ENCODE peak calls at places on chromosomes 16 and 17, in ten cellular contexts. B, K, X, L, N, T, S, F, Z and W are unnamed samples.

GRCh38 chr17:8192070-8192815 is 2.3 kb upstream of the BORCS6 start:
- DNase-seq in N (peak), Z (peak), T (no peak), B (no peak), X (peak), K (peak), L (peak), F (peak), S (peak), W (peak)

GRCh38 chr16:31215287-31216115 is 1.4 kb downstream of the PYDC1 start:
- DNase-seq in L (no peak), X (peak), K (peak), T (no peak), F (peak), Z (peak), N (peak), B (peak), S (peak), W (no peak)

GRCh38 chr17:31489295-31490018 is 98.0 kb downstream of the RAB11FIP4 start:
- DNase-seq in S (peak), F (no peak), B (peak), K (peak), Z (peak), N (peak), T (no peak), X (no peak), L (no peak), W (no peak)

GRCh38 chr16:72091217-72091616 is 2.2 kb downstream of the TXNL4B start:
- DNase-seq in Z (no peak), B (no peak), S (no peak), K (no peak), F (no peak), L (no peak), X (no peak), T (no peak), N (no peak), W (no peak)

GRCh38 chr17:13005530-13005929 is 12.3 kb downstream of the ELAC2 start:
- DNase-seq in X (no peak), F (no peak), L (peak), T (no peak), Z (peak), K (no peak), B (no peak), N (no peak), S (no peak), W (no peak)

GRCh38 chr17:7119314-7119713 is 4.7 kb upstream of the ASGR2 start:
- DNase-seq in X (no peak), L (no peak), S (no peak), F (no peak), N (no peak), K (no peak), T (no peak), B (peak), Z (peak), W (no peak)

GRCh38 chr16:17062676-17063075 is 408.1 kb downstream of the XYLT1 start:
- DNase-seq in L (no peak), B (no peak), X (no peak), Z (no peak), F (no peak), T (no peak), S (no peak), K (no peak), N (no peak), W (no peak)

GRCh38 chr17:80891096-80892018 is 100.3 kb upstream of the CHMP6 start:
- DNase-seq in K (peak), S (no peak), Z (peak), N (peak), T (peak), B (peak), X (peak), F (no peak), L (peak), W (no peak)

GRCh38 chr16:88317619-88317977 is 65.2 kb upstream of the ZNF469 start:
- DNase-seq in S (no peak), B (peak), L (no peak), F (no peak), Z (no peak), X (no peak), K (no peak), T (no peak), N (no peak), W (no peak)

GRCh38 chr16:7731121-7731520 is 398.5 kb downstream of the RBFOX1 start:
- DNase-seq in K (no peak), L (no peak), Z (no peak), B (no peak), F (no peak), X (no peak), T (no peak), S (no peak), N (no peak), W (no peak)

GRCh38 chr16:88534731-88535141 is 35.5 kb upstream of the ZC3H18 start:
- DNase-seq in B (no peak), T (no peak), K (no peak), L (no peak), Z (peak), S (no peak), X (no peak), F (no peak), N (peak), W (no peak)

GRCh38 chr17:17776889-17777288 is 59.9 kb downstream of the SREBF1 start:
- DNase-seq in F (no peak), L (no peak), N (no peak), Z (no peak), K (no peak), T (no peak), S (no peak), B (no peak), X (no peak), W (no peak)

GRCh38 chr17:80970044-80970761 is 21.4 kb upstream of the CHMP6 start:
- DNase-seq in N (peak), Z (no peak), L (no peak), K (peak), T (peak), F (no peak), B (peak), X (no peak), S (no peak), W (no peak)

GRCh38 chr16:23368469-23368868 is 66.4 kb downstream of the SCNN1B start:
- DNase-seq in X (peak), Z (no peak), B (no peak), S (no peak), F (no peak), L (no peak), N (peak), T (no peak), K (no peak), W (no peak)

GRCh38 chr17:81601525-81602120 is 35.3 kb downstream of the NPLOC4 start:
- DNase-seq in Z (no peak), F (peak), B (no peak), T (peak), S (no peak), N (peak), X (peak), L (no peak), K (peak), W (no peak)

GRCh38 chr17:38663964-38664644 is 10.7 kb downstream of the EPOP start:
- DNase-seq in X (no peak), Z (no peak), T (no peak), N (no peak), K (no peak), L (no peak), S (no peak), B (no peak), F (no peak), W (no peak)

GRCh38 chr17:10526517-10526916 is 8.2 kb upstream of the MYH1 start:
- DNase-seq in F (no peak), L (no peak), T (no peak), B (no peak), N (no peak), S (no peak), K (no peak), Z (peak), X (no peak), W (no peak)

GRCh38 chr17:68248886-68249872 is 1.3 kb downstream of the AMZ2 start:
- DNase-seq in X (no peak), S (no peak), T (no peak), N (no peak), F (no peak), L (no peak), B (no peak), Z (no peak), K (no peak), W (no peak)

GRCh38 chr17:77905266-77905665 is 53.2 kb upstream of the TNRC6C start:
- DNase-seq in N (no peak), T (no peak), K (no peak), Z (no peak), X (no peak), F (no peak), L (peak), S (no peak), B (no peak), W (no peak)

GRCh38 chr17:77890771-77891170 is 67.7 kb upstream of the TNRC6C start:
- DNase-seq in F (no peak), N (no peak), K (no peak), S (no peak), T (no peak), B (peak), L (no peak), Z (peak), X (no peak), W (no peak)

GRCh38 chr17:77323413-77324171 is 182.8 kb downstream of the SEC14L1 start:
- DNase-seq in B (peak), L (peak), K (peak), S (no peak), X (no peak), T (no peak), F (no peak), Z (peak), N (no peak), W (no peak)

GRCh38 chr16:62805221-62805857 is 769.1 kb upstream of the CDH8 start:
- DNase-seq in N (no peak), X (no peak), K (peak), L (peak), Z (no peak), F (no peak), B (no peak), T (no peak), S (no peak), W (no peak)

GRCh38 chr16:23433261-23433920 is 19.6 kb downstream of the COG7 start:
- DNase-seq in T (no peak), N (no peak), L (no peak), F (no peak), K (peak), Z (no peak), B (no peak), X (no peak), S (no peak), W (no peak)

GRCh38 chr16:84423416-84423837 is 55.1 kb downstream of the ATP2C2 start:
- DNase-seq in T (no peak), N (peak), L (no peak), X (peak), B (no peak), K (no peak), Z (no peak), S (no peak), F (no peak), W (no peak)

GRCh38 chr17:18966831-18967624 is 15.1 kb downstream of the SLC5A10 start:
- DNase-seq in F (peak), K (peak), L (no peak), T (no peak), N (no peak), X (no peak), B (no peak), S (no peak), Z (no peak), W (no peak)

GRCh38 chr16:74625500-74626350 is 18.8 kb upstream of the GLG1 start:
- DNase-seq in Z (no peak), X (no peak), F (no peak), N (no peak), T (no peak), L (peak), S (no peak), K (peak), B (no peak), W (no peak)

GRCh38 chr17:55159251-55159650 is 105.5 kb upstream of the HLF start:
- DNase-seq in S (no peak), L (no peak), Z (no peak), T (no peak), B (no peak), X (no peak), K (no peak), F (no peak), N (no peak), W (no peak)

GRCh38 chr17:79008666-79009387 is 737 bp downstream of the CANT1 start:
- DNase-seq in T (no peak), K (no peak), L (peak), X (no peak), Z (no peak), B (no peak), F (no peak), S (no peak), N (no peak), W (no peak)

GRCh38 chr16:71216714-71217113 is 13.8 kb downstream of the HYDIN start:
- DNase-seq in L (no peak), K (no peak), T (no peak), F (no peak), N (no peak), X (no peak), B (no peak), Z (no peak), S (no peak), W (no peak)

GRCh38 chr17:36686123-36686669 is 84.8 kb downstream of the MRM1 start:
- DNase-seq in Z (no peak), K (no peak), N (peak), B (no peak), L (no peak), T (no peak), X (peak), F (no peak), S (no peak), W (no peak)

GRCh38 chr16:2692251-2692947 is 10.1 kb downstream of the KCTD5 start:
- DNase-seq in T (no peak), X (no peak), Z (peak), K (no peak), N (no peak), F (no peak), B (peak), S (no peak), L (no peak), W (no peak)

GRCh38 chr17:19737305-19738072 is 10.6 kb downstream of the ALDH3A1 start:
- DNase-seq in T (no peak), L (no peak), S (no peak), B (peak), Z (no peak), N (no peak), F (no peak), K (no peak), X (no peak), W (no peak)

GRCh38 chr17:49572806-49573420 is 2.8 kb upstream of the NXPH3 start:
- DNase-seq in L (peak), N (no peak), F (no peak), T (no peak), S (no peak), B (no peak), K (no peak), Z (no peak), X (no peak), W (no peak)

GRCh38 chr16:89922477-89922883 is 662 bp upstream of the TUBB3 start:
- DNase-seq in T (no peak), X (peak), F (peak), B (peak), N (peak), L (peak), K (peak), Z (peak), S (peak), W (peak)

GRCh38 chr17:28760987-28761562 is 17.3 kb downstream of the TRAF4 start:
- DNase-seq in K (peak), S (peak), F (no peak), B (peak), T (no peak), N (no peak), L (peak), Z (peak), X (peak), W (no peak)

GRCh38 chr16:6634151-6634550 is 698.5 kb upstream of the RBFOX1 start:
- DNase-seq in S (no peak), T (no peak), F (no peak), Z (no peak), K (no peak), L (no peak), N (no peak), B (no peak), X (no peak), W (no peak)
- H3K27ac ChIP-seq in S (no peak), T (no peak), F (no peak), Z (no peak), K (no peak), L (no peak), N (no peak), B (no peak), X (no peak), W (no peak)

GRCh38 chr16:85554791-85555548 is 58.2 kb upstream of the GSE1 start:
- DNase-seq in Z (peak), S (peak), N (peak), L (peak), T (peak), K (peak), B (peak), F (no peak), X (peak), W (peak)

GRCh38 chr16:85557976-85558589 is 55.0 kb upstream of the GSE1 start:
- DNase-seq in T (no peak), F (no peak), S (peak), L (no peak), K (peak), Z (no peak), X (peak), N (peak), B (no peak), W (no peak)

GRCh38 chr16:85556456-85557082 is 56.6 kb upstream of the GSE1 start:
- DNase-seq in Z (peak), L (peak), X (peak), S (peak), T (peak), N (peak), F (no peak), B (no peak), K (peak), W (no peak)

GRCh38 chr16:85555549-85556455 is 57.3 kb upstream of the GSE1 start:
- DNase-seq in B (no peak), F (no peak), K (peak), Z (no peak), S (peak), N (peak), T (no peak), L (no peak), X (peak), W (no peak)

DNA sequence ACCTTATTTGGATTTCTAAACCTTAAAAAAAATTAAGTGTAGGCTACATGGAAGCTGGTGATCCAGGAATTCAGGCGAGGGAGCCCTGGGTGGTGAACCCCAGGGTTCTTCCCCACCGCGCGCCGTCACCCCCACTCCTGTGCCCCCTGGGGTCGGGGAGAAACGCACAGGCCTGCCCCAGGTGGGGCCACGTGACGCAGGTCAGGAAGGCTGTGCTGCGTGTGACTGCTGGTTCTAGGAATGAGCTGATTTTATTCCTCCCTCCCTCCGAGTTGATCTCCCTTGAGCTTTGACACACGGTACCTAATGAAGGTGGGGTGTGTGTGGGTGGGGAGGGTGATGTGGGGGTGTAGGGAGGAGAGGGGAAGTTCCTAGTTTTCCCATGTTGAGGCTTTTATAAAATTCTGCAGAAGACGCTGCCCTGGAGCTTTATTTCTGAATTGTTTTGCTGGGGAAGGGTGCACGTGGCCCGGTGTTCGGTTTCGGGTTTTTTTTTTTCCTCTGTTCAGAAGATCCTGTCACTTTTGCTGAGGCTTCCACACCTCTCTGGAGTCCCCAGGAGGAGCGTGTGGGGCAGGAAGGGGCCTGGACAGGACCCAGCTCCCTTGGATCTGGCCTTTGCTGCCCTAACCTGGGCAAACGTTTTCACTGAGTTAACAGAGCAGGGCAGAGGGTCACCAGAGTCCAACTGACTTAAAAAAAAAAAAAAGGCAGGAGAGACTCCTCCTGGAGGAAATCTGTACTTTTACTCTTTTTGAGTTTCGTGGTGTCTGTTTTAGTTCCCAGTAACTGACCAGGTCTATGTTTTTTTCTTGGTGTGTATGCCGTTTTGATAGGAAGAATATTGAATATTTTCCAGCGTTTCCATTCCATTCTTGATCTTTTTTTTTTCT is 55.8 kb upstream of the GSE1 start:
- DNase-seq in K (no peak), F (no peak), X (peak), N (peak), Z (peak), T (no peak), S (no peak), B (no peak), L (peak), W (no peak)
- H3K27ac ChIP-seq in K (peak), F (no peak), X (peak), N (peak), Z (peak), T (peak), S (peak), B (peak), L (peak), W (peak)

DNA sequence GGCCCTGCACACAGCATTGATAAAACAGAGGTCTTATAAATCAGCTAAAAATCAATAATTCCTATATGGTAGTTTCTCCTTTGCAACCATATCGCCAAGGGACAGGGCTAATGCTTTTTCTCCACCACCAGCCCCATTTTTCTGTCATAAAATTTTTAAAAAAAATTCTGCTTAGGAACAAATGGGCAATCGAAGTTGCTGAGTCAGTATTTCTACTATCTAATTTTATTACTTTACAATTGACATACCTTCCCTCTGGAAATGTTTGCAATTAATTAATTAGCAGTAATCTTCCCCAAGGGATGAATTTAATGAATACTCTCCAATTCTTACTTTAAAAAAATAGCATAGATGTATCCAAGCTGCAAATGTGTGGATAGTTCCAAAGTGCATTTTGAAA is 1.7 kb upstream of the IRX6 start:
- DNase-seq in Z (no peak), B (no peak), X (no peak), L (no peak), K (no peak), N (no peak), S (no peak), T (no peak), F (no peak), W (no peak)
- H3K27ac ChIP-seq in Z (no peak), B (no peak), X (no peak), L (no peak), K (no peak), N (no peak), S (no peak), T (no peak), F (no peak), W (no peak)

GRCh38 chr17:57916925-57917858 is 38.0 kb downstream of the CUEDC1 start:
- DNase-seq in Z (no peak), F (no peak), K (no peak), N (no peak), X (no peak), L (no peak), S (peak), B (no peak), T (peak), W (no peak)
- H3K27ac ChIP-seq in Z (no peak), F (peak), K (peak), N (peak), X (no peak), L (no peak), S (peak), B (peak), T (no peak), W (peak)